ENCODE peak calls at places on chromosomes 1 and 21, in five cellular contexts. M is occipital lobe, C is upper lobe of right lung, Q is anterior cingulate cortex, N is NCI-H2107. W is an unnamed sample.

GRCh38 chr21:35652872-35653271 is 407.5 kb downstream of the SETD4 start:
- DNase-seq in N (no peak), M (no peak), C (no peak), Q (no peak), W (no peak)

GRCh38 chr21:38815060-38815405 is 9.3 kb downstream of the ETS2 start:
- DNase-seq in N (no peak), C (no peak), M (no peak), Q (no peak), W (no peak)

GRCh38 chr21:38527737-38528136 is 29.5 kb upstream of the ERG start:
- DNase-seq in Q (no peak), N (no peak), C (no peak), M (no peak), W (no peak)

GRCh38 chr21:42537106-42537742 is 23.6 kb downstream of the SLC37A1 start:
- DNase-seq in Q (no peak), M (no peak), C (peak), N (no peak), W (no peak)

GRCh38 chr1:39255212-39255611 is 50.7 kb downstream of the MACF1 start:
- DNase-seq in Q (no peak), C (no peak), M (no peak), N (no peak), W (no peak)

GRCh38 chr1:46301406-46302090 is 1.9 kb downstream of the LRRC41 start:
- DNase-seq in M (no peak), Q (peak), C (peak), N (no peak), W (no peak)

GRCh38 chr1:29441916-29442668 is 205.8 kb downstream of the PTPRU start:
- DNase-seq in N (no peak), Q (no peak), M (no peak), C (peak), W (no peak)

GRCh38 chr21:31630062-31630711 is 29.3 kb upstream of the SOD1 start:
- DNase-seq in Q (no peak), C (no peak), M (no peak), N (no peak), W (no peak)

GRCh38 chr1:27567183-27567526 is 36.8 kb downstream of the AHDC1 start:
- DNase-seq in N (no peak), M (no peak), Q (no peak), C (no peak), W (no peak)

GRCh38 chr1:84571150-84571535 is 3.1 kb downstream of the CTBS start:
- DNase-seq in N (no peak), C (no peak), M (no peak), Q (no peak), W (no peak)

GRCh38 chr1:234437423-234438171 is 41.4 kb downstream of the TARBP1 start:
- DNase-seq in M (no peak), N (no peak), C (no peak), Q (no peak), W (no peak)

GRCh38 chr1:167169642-167170041 is 51.0 kb upstream of the POU2F1 start:
- DNase-seq in M (no peak), C (no peak), Q (no peak), N (no peak), W (no peak)

GRCh38 chr1:182126272-182126800 is 64.8 kb upstream of the ZNF648 start:
- DNase-seq in Q (no peak), N (no peak), C (no peak), M (no peak), W (no peak)

GRCh38 chr1:181714428-181714827 is 231.1 kb downstream of the CACNA1E start:
- DNase-seq in Q (no peak), C (no peak), N (no peak), M (no peak), W (no peak)

GRCh38 chr1:21368514-21369289 is 71.2 kb upstream of the NBPF3 start:
- DNase-seq in Q (peak), N (peak), C (peak), M (peak), W (peak)

GRCh38 chr1:85585845-85586244 is 5.3 kb downstream of the CCN1 start:
- DNase-seq in N (no peak), Q (no peak), C (no peak), M (no peak), W (no peak)

GRCh38 chr1:228150021-228150457 is 309 bp downstream of the GJC2 start:
- DNase-seq in N (no peak), Q (no peak), M (no peak), C (peak), W (peak)

GRCh38 chr1:32728413-32729077 is 26.0 kb upstream of the SYNC start:
- DNase-seq in M (no peak), C (no peak), Q (no peak), N (no peak), W (no peak)

GRCh38 chr21:43268804-43269186 is 100.0 kb downstream of the CRYAA start:
- DNase-seq in Q (no peak), M (no peak), N (no peak), C (peak), W (peak)

GRCh38 chr21:46286668-46286982 is 483 bp downstream of the YBEY start:
- DNase-seq in N (no peak), C (no peak), M (no peak), Q (no peak), W (no peak)

GRCh38 chr1:16398371-16398953 is 31.4 kb downstream of the SZRD1 start:
- DNase-seq in N (no peak), Q (no peak), C (no peak), M (no peak), W (no peak)

GRCh38 chr1:17201201-17202021 is 3.5 kb upstream of the PADI1 start:
- DNase-seq in M (no peak), N (no peak), Q (no peak), C (peak), W (peak)

GRCh38 chr1:42979037-42979432 is 20.4 kb upstream of the SLC2A1 start:
- DNase-seq in N (no peak), C (no peak), Q (no peak), M (no peak), W (no peak)

GRCh38 chr21:43575466-43575841 is 83.8 kb downstream of the HSF2BP start:
- DNase-seq in C (no peak), N (no peak), Q (no peak), M (no peak), W (no peak)

GRCh38 chr1:110643886-110644285 is 30.9 kb downstream of the KCNA3 start:
- DNase-seq in N (no peak), C (no peak), M (no peak), Q (no peak), W (no peak)

GRCh38 chr1:92698932-92699331 is 86.0 kb downstream of the EVI5 start:
- DNase-seq in C (no peak), M (no peak), N (no peak), Q (no peak), W (no peak)

GRCh38 chr1:160637821-160638539 is 8.9 kb downstream of the SLAMF1 start:
- DNase-seq in N (no peak), C (no peak), Q (no peak), M (no peak), W (no peak)

GRCh38 chr1:25134307-25134706 is 98.0 kb downstream of the SYF2 start:
- DNase-seq in M (no peak), C (no peak), N (no peak), Q (no peak), W (no peak)

W was measured in dorsolateral prefrontal cortex.